ENCODE peak calls at places on chromosomes 3 and 15, in seven cellular contexts. T is NCI-H2081, H is T-helper 1 cell, U is colonic mucosa, S is HTR-8/SVneo, O is LoVo, Y is astrocyte of the spinal cord. F is an unnamed sample.
A peak's percentile ranks its signal among the peaks of the same experiment; 100 is the strongest.

GRCh38 chr3:7977245-7978103 is 524.1 kb upstream of the LMCD1 start:
- DNase-seq in Y (peak; percentile 44), U (no peak), S (no peak), T (no peak), H (no peak), O (no peak), F (no peak)

GRCh38 chr3:192940129-192940528 is 22.5 kb upstream of the MB21D2 start:
- DNase-seq in O (no peak), U (no peak), Y (no peak), S (no peak), T (no peak), H (no peak), F (no peak)

GRCh38 chr3:159830523-159831151 is 158.0 kb upstream of the IL12A start:
- DNase-seq in S (no peak), U (no peak), H (no peak), Y (no peak), T (no peak), O (no peak), F (no peak)

GRCh38 chr3:122092460-122093165 is 37.5 kb downstream of the CD86 start:
- DNase-seq in O (peak; percentile 58), Y (peak; percentile 0), S (peak; percentile 12), T (no peak), H (no peak), U (peak; percentile 29), F (no peak)

GRCh38 chr3:31157893-31158620 is 263.6 kb upstream of the GADL1 start:
- DNase-seq in U (no peak), O (no peak), Y (peak; percentile 23), S (peak; percentile 26), H (no peak), T (no peak), F (no peak)

GRCh38 chr3:39166134-39166710 is 12.8 kb upstream of the CSRNP1 start:
- DNase-seq in H (no peak), Y (peak; percentile 81), S (peak; percentile 70), T (no peak), U (no peak), O (peak; percentile 59), F (no peak)

GRCh38 chr3:100621251-100621650 is 11.8 kb downstream of the ADGRG7 start:
- DNase-seq in T (no peak), U (no peak), S (no peak), Y (no peak), O (no peak), H (no peak), F (no peak)

GRCh38 chr3:63015614-63016016 is 140.4 kb upstream of the CADPS start:
- DNase-seq in O (no peak), H (no peak), U (no peak), T (no peak), S (no peak), Y (no peak), F (no peak)

GRCh38 chr3:197709135-197709534 is 27.6 kb downstream of the RUBCN start:
- DNase-seq in U (no peak), S (no peak), T (no peak), Y (no peak), H (no peak), O (no peak), F (no peak)

GRCh38 chr15:29066848-29067247 is 181.1 kb downstream of the APBA2 start:
- DNase-seq in Y (no peak), O (no peak), T (no peak), S (no peak), H (no peak), U (no peak), F (no peak)

GRCh38 chr3:98602078-98602678 is 8.8 kb upstream of the CPOX start:
- DNase-seq in O (peak; percentile 53), S (peak; percentile 44), T (peak; percentile 24), U (no peak), Y (peak; percentile 76), H (no peak), F (peak; percentile 34)

GRCh38 chr3:194806991-194807685 is 121.5 kb downstream of the FAM43A start:
- DNase-seq in H (no peak), U (no peak), Y (no peak), S (no peak), T (no peak), O (no peak), F (no peak)

GRCh38 chr3:32421991-32422859 is 30.6 kb downstream of the CMTM7 start:
- DNase-seq in O (peak; percentile 94), U (peak; percentile 93), H (no peak), T (peak; percentile 77), Y (peak; percentile 85), S (peak; percentile 54), F (no peak)

GRCh38 chr3:64143399-64144130 is 81.7 kb downstream of the PRICKLE2 start:
- DNase-seq in O (peak; percentile 25), U (no peak), Y (peak; percentile 67), S (peak; percentile 66), H (no peak), T (peak; percentile 31), F (no peak)

GRCh38 chr3:71185733-71186455 is 397.6 kb downstream of the FOXP1 start:
- DNase-seq in Y (peak; percentile 73), O (no peak), S (peak; percentile 65), H (no peak), U (peak; percentile 52), T (no peak), F (no peak)

GRCh38 chr15:63323798-63324651 is 46.6 kb downstream of the APH1B start:
- DNase-seq in H (no peak), T (no peak), O (no peak), S (no peak), Y (no peak), U (no peak), F (no peak)